ENCODE peak calls at places on chromosomes 7 and 10, in nine cellular contexts. One of them, this sample, is unnamed.

GRCh38 chr7:2774280-2774679 is 69.8 kb downstream of the GNA12 start:
- DNase-seq in esophagus squamous epithelium: no peak
- DNase-seq in A673: no peak
- DNase-seq in psoas muscle: no peak
- DNase-seq in heart left ventricle: no peak
- DNase-seq in CD8-positive, alpha-beta T cell: no peak
- DNase-seq in neural progenitor cell: no peak
- DNase-seq in brain microvascular endothelial cell: no peak
- DNase-seq in mammary epithelial cell: no peak
- DNase-seq in this sample: no peak

GRCh38 chr7:157488326-157488725 is 151.5 kb downstream of the DNAJB6 start:
- DNase-seq in esophagus squamous epithelium: no peak
- DNase-seq in A673: no peak
- DNase-seq in psoas muscle: no peak
- DNase-seq in heart left ventricle: no peak
- DNase-seq in CD8-positive, alpha-beta T cell: no peak
- DNase-seq in neural progenitor cell: no peak
- DNase-seq in brain microvascular endothelial cell: no peak
- DNase-seq in mammary epithelial cell: no peak
- DNase-seq in this sample: no peak

GRCh38 chr7:79407351-79407750 is 46.1 kb downstream of the MAGI2 start:
- DNase-seq in esophagus squamous epithelium: no peak
- DNase-seq in A673: no peak
- DNase-seq in psoas muscle: no peak
- DNase-seq in heart left ventricle: no peak
- DNase-seq in CD8-positive, alpha-beta T cell: no peak
- DNase-seq in neural progenitor cell: no peak
- DNase-seq in brain microvascular endothelial cell: no peak
- DNase-seq in mammary epithelial cell: no peak
- DNase-seq in this sample: no peak

GRCh38 chr7:67843615-67844014 is 847.0 kb downstream of the TYW1 start:
- DNase-seq in esophagus squamous epithelium: no peak
- DNase-seq in A673: no peak
- DNase-seq in psoas muscle: no peak
- DNase-seq in heart left ventricle: no peak
- DNase-seq in CD8-positive, alpha-beta T cell: no peak
- DNase-seq in neural progenitor cell: no peak
- DNase-seq in brain microvascular endothelial cell: no peak
- DNase-seq in mammary epithelial cell: no peak
- DNase-seq in this sample: no peak

GRCh38 chr10:28137907-28138880 is 139.3 kb upstream of the ODAD2 start:
- DNase-seq in esophagus squamous epithelium: no peak
- DNase-seq in A673: peak; percentile 86
- DNase-seq in psoas muscle: no peak
- DNase-seq in heart left ventricle: no peak
- DNase-seq in CD8-positive, alpha-beta T cell: no peak
- DNase-seq in neural progenitor cell: no peak
- DNase-seq in brain microvascular endothelial cell: peak; percentile 23
- DNase-seq in mammary epithelial cell: peak; percentile 1
- DNase-seq in this sample: peak; percentile 48

GRCh38 chr10:24353319-24353718 is 144.4 kb downstream of the KIAA1217 start:
- DNase-seq in esophagus squamous epithelium: no peak
- DNase-seq in A673: peak; percentile 71
- DNase-seq in psoas muscle: no peak
- DNase-seq in heart left ventricle: no peak
- DNase-seq in CD8-positive, alpha-beta T cell: no peak
- DNase-seq in neural progenitor cell: no peak
- DNase-seq in brain microvascular endothelial cell: no peak
- DNase-seq in mammary epithelial cell: no peak
- DNase-seq in this sample: no peak

GRCh38 chr10:62794306-62794705 is 10.2 kb upstream of the ADO start:
- DNase-seq in esophagus squamous epithelium: no peak
- DNase-seq in A673: no peak
- DNase-seq in psoas muscle: no peak
- DNase-seq in heart left ventricle: no peak
- DNase-seq in CD8-positive, alpha-beta T cell: no peak
- DNase-seq in neural progenitor cell: no peak
- DNase-seq in brain microvascular endothelial cell: no peak
- DNase-seq in mammary epithelial cell: peak; percentile 3
- DNase-seq in this sample: no peak

GRCh38 chr7:92588561-92588960 is 1.6 kb downstream of the FAM133B start:
- DNase-seq in esophagus squamous epithelium: no peak
- DNase-seq in A673: peak; percentile 13
- DNase-seq in psoas muscle: no peak
- DNase-seq in heart left ventricle: no peak
- DNase-seq in CD8-positive, alpha-beta T cell: no peak
- DNase-seq in neural progenitor cell: no peak
- DNase-seq in brain microvascular endothelial cell: no peak
- DNase-seq in mammary epithelial cell: peak; percentile 57
- DNase-seq in this sample: no peak

GRCh38 chr10:100872034-100872791 is 40.5 kb upstream of the SLF2 start:
- DNase-seq in esophagus squamous epithelium: no peak
- DNase-seq in A673: peak; percentile 68
- DNase-seq in psoas muscle: no peak
- DNase-seq in heart left ventricle: no peak
- DNase-seq in CD8-positive, alpha-beta T cell: no peak
- DNase-seq in neural progenitor cell: peak; percentile 85
- DNase-seq in brain microvascular endothelial cell: peak; percentile 45
- DNase-seq in mammary epithelial cell: peak; percentile 20
- DNase-seq in this sample: no peak

GRCh38 chr7:128135275-128136214 is 104.3 kb upstream of the LRRC4 start:
- DNase-seq in esophagus squamous epithelium: no peak
- DNase-seq in A673: peak; percentile 79
- DNase-seq in psoas muscle: peak; percentile 62
- DNase-seq in heart left ventricle: peak; percentile 57
- DNase-seq in CD8-positive, alpha-beta T cell: peak; percentile 44
- DNase-seq in neural progenitor cell: peak; percentile 87
- DNase-seq in brain microvascular endothelial cell: peak; percentile 21
- DNase-seq in mammary epithelial cell: peak; percentile 45
- DNase-seq in this sample: no peak

GRCh38 chr7:81154565-81154964 is 235.7 kb upstream of the SEMA3C start:
- DNase-seq in esophagus squamous epithelium: no peak
- DNase-seq in A673: no peak
- DNase-seq in psoas muscle: no peak
- DNase-seq in heart left ventricle: no peak
- DNase-seq in CD8-positive, alpha-beta T cell: no peak
- DNase-seq in neural progenitor cell: no peak
- DNase-seq in brain microvascular endothelial cell: no peak
- DNase-seq in mammary epithelial cell: no peak
- DNase-seq in this sample: no peak

GRCh38 chr10:29210469-29210868 is 78.4 kb upstream of the LYZL1 start:
- DNase-seq in esophagus squamous epithelium: no peak
- DNase-seq in A673: no peak
- DNase-seq in psoas muscle: no peak
- DNase-seq in heart left ventricle: no peak
- DNase-seq in CD8-positive, alpha-beta T cell: no peak
- DNase-seq in neural progenitor cell: no peak
- DNase-seq in brain microvascular endothelial cell: no peak
- DNase-seq in mammary epithelial cell: no peak
- DNase-seq in this sample: no peak

GRCh38 chr10:2925631-2926030 is 141.7 kb upstream of the PFKP start:
- DNase-seq in esophagus squamous epithelium: no peak
- DNase-seq in A673: peak; percentile 89
- DNase-seq in psoas muscle: peak; percentile 76
- DNase-seq in heart left ventricle: peak; percentile 65
- DNase-seq in CD8-positive, alpha-beta T cell: no peak
- DNase-seq in neural progenitor cell: no peak
- DNase-seq in brain microvascular endothelial cell: peak; percentile 73
- DNase-seq in mammary epithelial cell: no peak
- DNase-seq in this sample: no peak

GRCh38 chr7:95986136-95986535 is 213.8 kb downstream of the DYNC1I1 start:
- DNase-seq in esophagus squamous epithelium: no peak
- DNase-seq in A673: no peak
- DNase-seq in psoas muscle: no peak
- DNase-seq in heart left ventricle: no peak
- DNase-seq in CD8-positive, alpha-beta T cell: no peak
- DNase-seq in neural progenitor cell: no peak
- DNase-seq in brain microvascular endothelial cell: no peak
- DNase-seq in mammary epithelial cell: no peak
- DNase-seq in this sample: no peak

GRCh38 chr10:105188737-105189463 is 547.8 kb downstream of the SORCS3 start:
- DNase-seq in esophagus squamous epithelium: no peak
- DNase-seq in A673: no peak
- DNase-seq in psoas muscle: no peak
- DNase-seq in heart left ventricle: no peak
- DNase-seq in CD8-positive, alpha-beta T cell: no peak
- DNase-seq in neural progenitor cell: no peak
- DNase-seq in brain microvascular endothelial cell: no peak
- DNase-seq in mammary epithelial cell: peak; percentile 83
- DNase-seq in this sample: no peak

GRCh38 chr10:5560142-5560843 is 35.5 kb downstream of the CALML3 start:
- DNase-seq in esophagus squamous epithelium: no peak
- DNase-seq in A673: no peak
- DNase-seq in psoas muscle: no peak
- DNase-seq in heart left ventricle: no peak
- DNase-seq in CD8-positive, alpha-beta T cell: no peak
- DNase-seq in neural progenitor cell: no peak
- DNase-seq in brain microvascular endothelial cell: peak; percentile 61
- DNase-seq in mammary epithelial cell: no peak
- DNase-seq in this sample: no peak

GRCh38 chr7:33039257-33039904 is 23.2 kb downstream of the NT5C3A start:
- DNase-seq in esophagus squamous epithelium: no peak
- DNase-seq in A673: peak; percentile 47
- DNase-seq in psoas muscle: no peak
- DNase-seq in heart left ventricle: no peak
- DNase-seq in CD8-positive, alpha-beta T cell: no peak
- DNase-seq in neural progenitor cell: no peak
- DNase-seq in brain microvascular endothelial cell: no peak
- DNase-seq in mammary epithelial cell: peak; percentile 10
- DNase-seq in this sample: no peak

DNA sequence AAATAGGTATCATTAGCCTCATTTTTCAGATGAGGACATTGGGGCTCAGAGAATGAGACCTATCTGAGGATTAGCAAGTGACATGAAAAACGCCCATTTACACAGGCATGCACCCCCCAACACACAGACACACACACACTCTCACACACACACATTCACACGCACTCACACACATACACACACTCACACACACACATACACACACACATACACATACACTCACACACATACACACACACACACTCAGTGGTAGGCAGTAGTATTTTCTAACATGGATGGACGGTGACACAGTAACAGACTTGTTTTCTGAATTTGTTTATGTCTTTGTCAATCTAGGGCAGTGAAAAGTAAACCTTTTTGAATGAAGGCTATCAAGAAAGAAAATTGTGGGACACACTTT is 21.3 kb downstream of the DGKI start:
- DNase-seq in esophagus squamous epithelium: no peak
- DNase-seq in A673: no peak
- DNase-seq in psoas muscle: no peak
- DNase-seq in heart left ventricle: no peak
- DNase-seq in CD8-positive, alpha-beta T cell: no peak
- DNase-seq in neural progenitor cell: no peak
- DNase-seq in brain microvascular endothelial cell: no peak
- DNase-seq in mammary epithelial cell: no peak
- DNase-seq in this sample: no peak
- H3K27me3 ChIP-seq in esophagus squamous epithelium: no peaks in the 10 kb centered on the region
- H3K27me3 ChIP-seq in A673: peaks cover 4% of the 10 kb centered on the region
- H3K27me3 ChIP-seq in psoas muscle: no peaks in the 10 kb centered on the region
- H3K27me3 ChIP-seq in heart left ventricle: no peaks in the 10 kb centered on the region
- H3K27me3 ChIP-seq in CD8-positive, alpha-beta T cell: peaks cover 9% of the 10 kb centered on the region
- H3K27me3 ChIP-seq in neural progenitor cell: no peaks in the 10 kb centered on the region
- H3K27me3 ChIP-seq in brain microvascular endothelial cell: no peaks in the 10 kb centered on the region
- H3K27me3 ChIP-seq in mammary epithelial cell: no peaks in the 10 kb centered on the region
- H3K27me3 ChIP-seq in this sample: peaks cover 9% of the 10 kb centered on the region

GRCh38 chr10:25934673-25935139 is 677 bp downstream of the MYO3A start:
- DNase-seq in esophagus squamous epithelium: no peak
- DNase-seq in A673: peak; percentile 40
- DNase-seq in psoas muscle: no peak
- DNase-seq in heart left ventricle: no peak
- DNase-seq in CD8-positive, alpha-beta T cell: no peak
- DNase-seq in neural progenitor cell: peak; percentile 71
- DNase-seq in brain microvascular endothelial cell: no peak
- DNase-seq in mammary epithelial cell: no peak
- DNase-seq in this sample: no peak
- TF ChIP-seq CTCF in esophagus squamous epithelium: peak; percentile 19
- TF ChIP-seq CTCF in A673: peak; percentile 65
- TF ChIP-seq CTCF in psoas muscle: no peak
- TF ChIP-seq CTCF in heart left ventricle: no peak
- TF ChIP-seq CTCF in CD8-positive, alpha-beta T cell: no peak
- TF ChIP-seq CTCF in neural progenitor cell: peak; percentile 66
- TF ChIP-seq CTCF in brain microvascular endothelial cell: peak; percentile 16
- TF ChIP-seq CTCF in mammary epithelial cell: peak; percentile 22
- TF ChIP-seq CTCF in this sample: peak; percentile 27

GRCh38 chr7:49060743-49061142 is 136.4 kb downstream of the CDC14C start:
- DNase-seq in esophagus squamous epithelium: no peak
- DNase-seq in A673: no peak
- DNase-seq in psoas muscle: no peak
- DNase-seq in heart left ventricle: no peak
- DNase-seq in CD8-positive, alpha-beta T cell: no peak
- DNase-seq in neural progenitor cell: no peak
- DNase-seq in brain microvascular endothelial cell: no peak
- DNase-seq in mammary epithelial cell: no peak
- DNase-seq in this sample: no peak
- H3K27ac ChIP-seq in esophagus squamous epithelium: no peak overlapping the region
- H3K27ac ChIP-seq in A673: no peak overlapping the region
- H3K27ac ChIP-seq in psoas muscle: no peak overlapping the region
- H3K27ac ChIP-seq in heart left ventricle: no peak overlapping the region
- H3K27ac ChIP-seq in CD8-positive, alpha-beta T cell: no peak overlapping the region
- H3K27ac ChIP-seq in neural progenitor cell: no peak overlapping the region
- H3K27ac ChIP-seq in brain microvascular endothelial cell: no peak overlapping the region
- H3K27ac ChIP-seq in mammary epithelial cell: no peak overlapping the region
- H3K27ac ChIP-seq in this sample: no peak overlapping the region

GRCh38 chr7:158614695-158615094 is 27.1 kb upstream of the PTPRN2 start:
- DNase-seq in esophagus squamous epithelium: no peak
- DNase-seq in A673: no peak
- DNase-seq in psoas muscle: no peak
- DNase-seq in heart left ventricle: no peak
- DNase-seq in CD8-positive, alpha-beta T cell: no peak
- DNase-seq in neural progenitor cell: no peak
- DNase-seq in brain microvascular endothelial cell: peak; percentile 46
- DNase-seq in mammary epithelial cell: no peak
- DNase-seq in this sample: no peak
- H3K27me3 ChIP-seq in esophagus squamous epithelium: no peaks in the 10 kb centered on the region
- H3K27me3 ChIP-seq in A673: no peaks in the 10 kb centered on the region
- H3K27me3 ChIP-seq in psoas muscle: no peaks in the 10 kb centered on the region
- H3K27me3 ChIP-seq in heart left ventricle: no peaks in the 10 kb centered on the region
- H3K27me3 ChIP-seq in CD8-positive, alpha-beta T cell: no peaks in the 10 kb centered on the region
- H3K27me3 ChIP-seq in neural progenitor cell: no peaks in the 10 kb centered on the region
- H3K27me3 ChIP-seq in brain microvascular endothelial cell: no peaks in the 10 kb centered on the region
- H3K27me3 ChIP-seq in mammary epithelial cell: no peaks in the 10 kb centered on the region
- H3K27me3 ChIP-seq in this sample: no peaks in the 10 kb centered on the region

GRCh38 chr10:98028168-98028770 is 2.2 kb downstream of the CRTAC1 start:
- DNase-seq in esophagus squamous epithelium: no peak
- DNase-seq in A673: peak; percentile 76
- DNase-seq in psoas muscle: no peak
- DNase-seq in heart left ventricle: peak; percentile 48
- DNase-seq in CD8-positive, alpha-beta T cell: peak; percentile 52
- DNase-seq in neural progenitor cell: peak; percentile 91
- DNase-seq in brain microvascular endothelial cell: no peak
- DNase-seq in mammary epithelial cell: no peak
- DNase-seq in this sample: no peak
- TF ChIP-seq CTCF in esophagus squamous epithelium: peak; percentile 66
- TF ChIP-seq CTCF in A673: peak; percentile 90
- TF ChIP-seq CTCF in psoas muscle: peak; percentile 60
- TF ChIP-seq CTCF in heart left ventricle: peak; percentile 78
- TF ChIP-seq CTCF in CD8-positive, alpha-beta T cell: peak; percentile 60
- TF ChIP-seq CTCF in neural progenitor cell: peak; percentile 95
- TF ChIP-seq CTCF in brain microvascular endothelial cell: peak; percentile 84
- TF ChIP-seq CTCF in mammary epithelial cell: peak; percentile 65
- TF ChIP-seq CTCF in this sample: peak; percentile 76

This sample was measured in foreskin keratinocyte.